ENCODE peak calls at places on chromosomes 6 and 20, in seven cellular contexts. E, V, I, G, Q, O and R are unnamed samples.
A peak's percentile ranks its signal among the peaks of the same experiment; 100 is the strongest.

GRCh38 chr6:106163446-106163965 is 77.4 kb downstream of the PRDM1 start:
- DNase-seq in E (peak; percentile 63), Q (no peak), I (peak; percentile 38), O (no peak), V (peak; percentile 47), G (peak; percentile 29), R (peak; percentile 79)

GRCh38 chr6:112936476-112936875 is 589.3 kb downstream of the RFPL4B start:
- DNase-seq in G (no peak), I (peak; percentile 44), V (no peak), Q (no peak), E (no peak), O (no peak), R (no peak)

GRCh38 chr6:107698146-107698545 is 126.0 kb downstream of the SCML4 start:
- DNase-seq in G (no peak), E (no peak), Q (no peak), O (no peak), V (no peak), I (peak; percentile 13), R (peak; percentile 84)

GRCh38 chr6:138012682-138013081 is 94.5 kb downstream of the PERP start:
- DNase-seq in O (no peak), V (no peak), E (no peak), Q (no peak), I (no peak), G (no peak), R (no peak)

GRCh38 chr6:118787746-118788419 is 106.1 kb upstream of the ASF1A start:
- DNase-seq in V (no peak), I (no peak), E (no peak), Q (no peak), G (no peak), O (no peak), R (peak; percentile 24)

GRCh38 chr6:158703840-158704822 is 54.3 kb downstream of the SYTL3 start:
- DNase-seq in V (peak; percentile 84), Q (peak; percentile 83), I (no peak), O (peak; percentile 15), G (peak; percentile 86), E (peak; percentile 69), R (peak; percentile 59)

GRCh38 chr6:167795874-167796667 is 30.6 kb upstream of the AFDN start:
- DNase-seq in Q (peak; percentile 84), O (no peak), E (no peak), I (no peak), V (no peak), G (no peak), R (no peak)

GRCh38 chr20:33791959-33792597 is 19.1 kb upstream of the CHMP4B start:
- DNase-seq in Q (peak; percentile 51), O (no peak), I (no peak), E (no peak), V (peak; percentile 65), G (peak; percentile 73), R (peak; percentile 45)

GRCh38 chr6:127162808-127163207 is 44.3 kb downstream of the RSPO3 start:
- DNase-seq in V (no peak), E (no peak), I (no peak), G (no peak), Q (no peak), O (no peak), R (peak; percentile 39)